ENCODE peak calls at places on chromosomes 3 and 15, in seven cellular contexts. One of them, this sample, is unnamed.

GRCh38 chr3:141278196-141279073 is 46.8 kb downstream of the PXYLP1 start:
- DNase-seq in IMR-90: no peak
- DNase-seq in heart left ventricle: no peak
- DNase-seq in uterus: peak; percentile 53
- DNase-seq in ovary: peak; percentile 54
- DNase-seq in body of pancreas: no peak
- DNase-seq in transverse colon: no peak
- DNase-seq in this sample: no peak

GRCh38 chr15:90035095-90035834 is 34.1 kb downstream of the ZNF710 start:
- DNase-seq in heart left ventricle: peak; percentile 62
- DNase-seq in uterus: peak; percentile 33
- DNase-seq in ovary: no peak
- DNase-seq in IMR-90: peak; percentile 62
- DNase-seq in transverse colon: peak; percentile 55
- DNase-seq in body of pancreas: peak; percentile 60
- DNase-seq in this sample: peak; percentile 60

GRCh38 chr15:80599359-80599758 is 95.8 kb upstream of the ABHD17C start:
- DNase-seq in body of pancreas: no peak
- DNase-seq in ovary: no peak
- DNase-seq in heart left ventricle: no peak
- DNase-seq in uterus: no peak
- DNase-seq in IMR-90: peak; percentile 86
- DNase-seq in transverse colon: no peak
- DNase-seq in this sample: no peak

GRCh38 chr3:156892701-156893100 is 66.5 kb downstream of the LEKR1 start:
- DNase-seq in heart left ventricle: no peak
- DNase-seq in transverse colon: no peak
- DNase-seq in body of pancreas: no peak
- DNase-seq in ovary: no peak
- DNase-seq in uterus: no peak
- DNase-seq in IMR-90: peak; percentile 51
- DNase-seq in this sample: no peak

GRCh38 chr3:72629191-72629611 is 219.0 kb downstream of the SHQ1 start:
- DNase-seq in uterus: no peak
- DNase-seq in body of pancreas: no peak
- DNase-seq in IMR-90: no peak
- DNase-seq in ovary: no peak
- DNase-seq in heart left ventricle: no peak
- DNase-seq in transverse colon: no peak
- DNase-seq in this sample: no peak

GRCh38 chr15:77577350-77577749 is 55.4 kb downstream of the LINGO1 start:
- DNase-seq in heart left ventricle: no peak
- DNase-seq in transverse colon: no peak
- DNase-seq in ovary: no peak
- DNase-seq in IMR-90: no peak
- DNase-seq in body of pancreas: no peak
- DNase-seq in uterus: no peak
- DNase-seq in this sample: no peak

GRCh38 chr3:194908972-194909371 is 223.3 kb downstream of the FAM43A start:
- DNase-seq in transverse colon: no peak
- DNase-seq in IMR-90: no peak
- DNase-seq in heart left ventricle: no peak
- DNase-seq in ovary: no peak
- DNase-seq in uterus: no peak
- DNase-seq in body of pancreas: no peak
- DNase-seq in this sample: no peak

GRCh38 chr15:70299931-70300858 is 202.5 kb upstream of the TLE3 start:
- DNase-seq in IMR-90: no peak
- DNase-seq in ovary: no peak
- DNase-seq in body of pancreas: no peak
- DNase-seq in heart left ventricle: no peak
- DNase-seq in transverse colon: peak; percentile 64
- DNase-seq in uterus: no peak
- DNase-seq in this sample: peak; percentile 90

GRCh38 chr15:43702174-43702573 is 8.5 kb downstream of the CKMT1A start:
- DNase-seq in ovary: no peak
- DNase-seq in body of pancreas: no peak
- DNase-seq in uterus: no peak
- DNase-seq in transverse colon: no peak
- DNase-seq in heart left ventricle: no peak
- DNase-seq in IMR-90: no peak
- DNase-seq in this sample: no peak

GRCh38 chr3:101677436-101678286 is 729 bp upstream of the ZBTB11 start:
- DNase-seq in IMR-90: no peak
- DNase-seq in ovary: peak; percentile 39
- DNase-seq in body of pancreas: peak; percentile 35
- DNase-seq in heart left ventricle: peak; percentile 32
- DNase-seq in uterus: peak; percentile 28
- DNase-seq in transverse colon: no peak
- DNase-seq in this sample: no peak

GRCh38 chr15:88989578-88989977 is 76.4 kb upstream of the MFGE8 start:
- DNase-seq in uterus: no peak
- DNase-seq in heart left ventricle: no peak
- DNase-seq in IMR-90: peak; percentile 94
- DNase-seq in ovary: no peak
- DNase-seq in transverse colon: no peak
- DNase-seq in body of pancreas: no peak
- DNase-seq in this sample: no peak

GRCh38 chr3:160052385-160053047 is 63.9 kb downstream of the IL12A start:
- DNase-seq in uterus: no peak
- DNase-seq in body of pancreas: no peak
- DNase-seq in IMR-90: peak; percentile 38
- DNase-seq in heart left ventricle: no peak
- DNase-seq in transverse colon: no peak
- DNase-seq in ovary: no peak
- DNase-seq in this sample: no peak

GRCh38 chr3:55558316-55558715 is 71.2 kb upstream of the WNT5A start:
- DNase-seq in IMR-90: peak; percentile 64
- DNase-seq in heart left ventricle: no peak
- DNase-seq in body of pancreas: no peak
- DNase-seq in uterus: no peak
- DNase-seq in transverse colon: no peak
- DNase-seq in ovary: no peak
- DNase-seq in this sample: no peak

GRCh38 chr3:23662079-23662617 is 143.6 kb upstream of the UBE2E1 start:
- DNase-seq in IMR-90: peak; percentile 45
- DNase-seq in transverse colon: no peak
- DNase-seq in uterus: no peak
- DNase-seq in body of pancreas: no peak
- DNase-seq in heart left ventricle: no peak
- DNase-seq in ovary: no peak
- DNase-seq in this sample: no peak

GRCh38 chr3:174100744-174101143 is 703.2 kb downstream of the NLGN1 start:
- DNase-seq in IMR-90: peak; percentile 30
- DNase-seq in uterus: no peak
- DNase-seq in body of pancreas: no peak
- DNase-seq in heart left ventricle: no peak
- DNase-seq in transverse colon: no peak
- DNase-seq in ovary: no peak
- DNase-seq in this sample: no peak

GRCh38 chr3:64098686-64099085 is 75.4 kb upstream of the PSMD6 start:
- DNase-seq in heart left ventricle: no peak
- DNase-seq in uterus: no peak
- DNase-seq in transverse colon: no peak
- DNase-seq in ovary: no peak
- DNase-seq in IMR-90: no peak
- DNase-seq in body of pancreas: no peak
- DNase-seq in this sample: no peak

GRCh38 chr15:50907866-50908208 is 646 bp upstream of the AP4E1 start:
- DNase-seq in uterus: peak; percentile 46
- DNase-seq in IMR-90: peak; percentile 28
- DNase-seq in transverse colon: peak; percentile 46
- DNase-seq in heart left ventricle: peak; percentile 39
- DNase-seq in body of pancreas: no peak
- DNase-seq in ovary: peak; percentile 47
- DNase-seq in this sample: no peak

GRCh38 chr3:129161860-129162271 is 1.0 kb upstream of the ISY1 start:
- DNase-seq in ovary: no peak
- DNase-seq in body of pancreas: no peak
- DNase-seq in IMR-90: peak; percentile 8
- DNase-seq in uterus: no peak
- DNase-seq in heart left ventricle: peak; percentile 35
- DNase-seq in transverse colon: no peak
- DNase-seq in this sample: no peak

GRCh38 chr3:150248116-150248864 is 159.8 kb upstream of the TSC22D2 start:
- DNase-seq in transverse colon: no peak
- DNase-seq in IMR-90: peak; percentile 94
- DNase-seq in heart left ventricle: no peak
- DNase-seq in body of pancreas: no peak
- DNase-seq in ovary: no peak
- DNase-seq in uterus: no peak
- DNase-seq in this sample: no peak

GRCh38 chr3:56704706-56705105 is 21.6 kb upstream of the TASOR start:
- DNase-seq in ovary: no peak
- DNase-seq in heart left ventricle: no peak
- DNase-seq in body of pancreas: no peak
- DNase-seq in IMR-90: no peak
- DNase-seq in transverse colon: no peak
- DNase-seq in uterus: no peak
- DNase-seq in this sample: no peak

GRCh38 chr3:13896473-13897154 is 16.7 kb upstream of the WNT7A start:
- DNase-seq in ovary: peak; percentile 69
- DNase-seq in heart left ventricle: peak; percentile 44
- DNase-seq in uterus: peak; percentile 64
- DNase-seq in IMR-90: peak; percentile 54
- DNase-seq in transverse colon: peak; percentile 59
- DNase-seq in body of pancreas: peak; percentile 67
- DNase-seq in this sample: no peak

GRCh38 chr3:5190147-5190791 is 2.8 kb downstream of the EDEM1 start:
- DNase-seq in uterus: no peak
- DNase-seq in ovary: no peak
- DNase-seq in IMR-90: no peak
- DNase-seq in body of pancreas: no peak
- DNase-seq in transverse colon: no peak
- DNase-seq in heart left ventricle: no peak
- DNase-seq in this sample: no peak

DNA sequence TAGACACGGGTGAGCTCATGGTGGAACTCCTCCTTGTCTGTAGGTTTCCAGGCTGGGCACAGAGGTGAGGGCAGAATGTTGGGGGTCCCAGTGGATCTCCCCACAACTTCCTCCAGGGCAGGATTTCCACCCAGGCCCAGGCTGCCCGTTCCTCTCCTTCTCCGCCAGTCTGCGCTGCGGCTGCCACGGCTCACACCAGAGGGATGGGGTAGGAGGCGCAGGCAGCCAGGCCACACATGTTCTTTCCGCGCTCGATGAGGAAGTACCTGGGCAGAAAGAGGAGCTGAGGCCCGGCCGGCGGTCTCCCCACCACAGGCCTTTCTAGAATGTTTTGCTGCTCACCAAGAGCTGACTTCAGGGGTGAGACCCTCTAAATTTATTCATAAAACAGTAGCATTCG is 22.9 kb downstream of the CTSH start:
- DNase-seq in uterus: no peak
- DNase-seq in heart left ventricle: no peak
- DNase-seq in ovary: no peak
- DNase-seq in body of pancreas: no peak
- DNase-seq in IMR-90: no peak
- DNase-seq in transverse colon: no peak
- DNase-seq in this sample: no peak
- TF ChIP-seq POLR2A in uterus: no peak
- TF ChIP-seq POLR2A in heart left ventricle: no peak
- TF ChIP-seq POLR2A in ovary: no peak
- TF ChIP-seq POLR2A in body of pancreas: no peak
- TF ChIP-seq POLR2A in IMR-90: no peak
- TF ChIP-seq POLR2A in transverse colon: no peak
- TF ChIP-seq POLR2A in this sample: no peak

DNA sequence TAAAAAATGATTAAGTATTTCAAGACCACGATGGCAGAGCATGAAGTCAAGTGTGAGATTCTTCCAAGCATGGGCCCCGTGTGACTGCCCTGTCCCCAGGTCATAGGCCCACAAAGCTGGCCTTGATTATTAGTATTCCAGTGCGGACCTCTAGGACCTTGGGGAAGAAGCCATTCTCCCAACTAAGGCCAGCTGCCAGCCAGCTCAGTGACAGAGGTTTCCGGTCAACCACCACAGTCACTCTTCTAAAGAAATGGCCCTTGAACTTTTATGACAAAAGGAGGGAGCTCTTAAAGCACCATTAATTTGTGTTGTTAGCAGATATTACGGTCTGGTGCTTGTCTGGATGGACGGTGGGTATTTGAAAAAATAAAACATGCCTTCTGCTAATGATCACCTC is 28.0 kb downstream of the FAM3D start:
- DNase-seq in heart left ventricle: no peak
- DNase-seq in ovary: no peak
- DNase-seq in transverse colon: no peak
- DNase-seq in body of pancreas: no peak
- DNase-seq in uterus: no peak
- DNase-seq in IMR-90: no peak
- DNase-seq in this sample: no peak
- H3K4me1 ChIP-seq in heart left ventricle: no peaks in the 10 kb centered on the region
- H3K4me1 ChIP-seq in ovary: no peaks in the 10 kb centered on the region
- H3K4me1 ChIP-seq in transverse colon: no peaks in the 10 kb centered on the region
- H3K4me1 ChIP-seq in body of pancreas: peaks cover 8% of the 10 kb centered on the region
- H3K4me1 ChIP-seq in uterus: no peaks in the 10 kb centered on the region
- H3K4me1 ChIP-seq in IMR-90: peaks cover 7% of the 10 kb centered on the region
- H3K4me1 ChIP-seq in this sample: no peaks in the 10 kb centered on the region

DNA sequence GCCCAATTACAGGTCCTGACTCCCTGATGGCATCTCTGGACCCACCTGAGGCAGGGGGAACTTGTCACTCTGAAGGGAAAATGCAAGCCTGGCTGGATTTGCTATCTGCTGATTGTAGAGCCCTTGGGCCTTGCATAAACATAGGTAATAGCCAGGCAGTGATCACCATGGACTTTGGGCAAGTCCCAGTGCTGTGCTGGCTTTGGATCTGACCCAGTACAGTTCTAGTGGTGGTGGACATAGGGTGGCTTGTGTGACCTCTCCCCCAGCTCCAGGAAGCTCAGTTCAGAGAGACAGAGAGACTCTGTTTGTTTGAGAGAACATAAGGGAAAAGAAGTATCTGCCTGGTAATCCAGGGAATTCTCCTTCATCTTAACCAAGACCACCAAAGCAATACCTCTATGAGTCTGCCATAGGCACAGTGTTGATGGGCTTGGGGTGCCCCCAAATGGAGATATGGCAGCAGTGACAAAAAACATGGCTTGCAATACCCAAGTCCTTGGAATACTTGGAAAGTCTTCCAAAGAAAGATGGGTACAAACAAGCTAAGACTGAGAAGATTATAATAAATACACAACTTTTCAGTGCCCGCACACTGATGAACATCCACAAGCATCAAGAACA is 348.5 kb downstream of the PYDC2 start:
- DNase-seq in heart left ventricle: no peak
- DNase-seq in body of pancreas: no peak
- DNase-seq in uterus: no peak
- DNase-seq in ovary: no peak
- DNase-seq in transverse colon: no peak
- DNase-seq in IMR-90: no peak
- DNase-seq in this sample: no peak
- TF ChIP-seq CTCF in heart left ventricle: no peak
- TF ChIP-seq CTCF in body of pancreas: no peak
- TF ChIP-seq CTCF in uterus: no peak
- TF ChIP-seq CTCF in ovary: no peak
- TF ChIP-seq CTCF in transverse colon: no peak
- TF ChIP-seq CTCF in IMR-90: no peak
- TF ChIP-seq CTCF in this sample: no peak

DNA sequence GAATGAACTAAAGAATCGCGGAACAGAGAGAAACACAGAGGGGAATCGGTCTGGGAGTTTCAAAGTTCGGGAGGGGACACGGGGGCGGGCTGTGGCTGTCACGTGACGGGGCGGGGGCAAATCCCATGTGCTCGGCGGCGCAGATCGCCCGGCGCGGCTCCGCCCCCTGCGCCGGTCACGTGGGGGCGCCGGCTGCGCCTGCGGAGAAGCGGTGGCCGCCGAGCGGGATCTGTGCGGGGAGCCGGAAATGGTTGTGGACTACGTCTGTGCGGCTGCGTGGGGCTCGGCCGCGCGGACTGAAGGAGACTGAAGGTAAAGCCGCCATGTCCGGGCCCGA is at the start of gene EIF4G1:
- DNase-seq in ovary: peak; percentile 95
- DNase-seq in uterus: peak; percentile 95
- DNase-seq in heart left ventricle: peak; percentile 97
- DNase-seq in body of pancreas: peak; percentile 96
- DNase-seq in IMR-90: peak; percentile 94
- DNase-seq in transverse colon: peak; percentile 96
- DNase-seq in this sample: peak; percentile 98
- TF ChIP-seq POLR2A in ovary: peak; percentile 61
- TF ChIP-seq POLR2A in uterus: peak; percentile 46
- TF ChIP-seq POLR2A in heart left ventricle: no peak
- TF ChIP-seq POLR2A in body of pancreas: peak; percentile 78
- TF ChIP-seq POLR2A in IMR-90: peak; percentile 89
- TF ChIP-seq POLR2A in transverse colon: peak; percentile 47
- TF ChIP-seq POLR2A in this sample: peak; percentile 70